ENCODE peak calls at places on chromosomes 5 and 9, in six cellular contexts. R, F, E, D, H and X are unnamed samples.

GRCh38 chr5:81208904-81209303 is 24.2 kb upstream of the CKMT2 start:
- DNase-seq in E (no peak), H (no peak), F (no peak), D (no peak), R (no peak), X (no peak)

GRCh38 chr5:91126888-91127287 is 256.2 kb downstream of the ARRDC3 start:
- DNase-seq in E (no peak), H (no peak), D (no peak), F (no peak), R (peak; percentile 42), X (no peak)

GRCh38 chr5:35198096-35198495 is 32.2 kb downstream of the PRLR start:
- DNase-seq in F (peak; percentile 79), D (peak; percentile 21), E (peak; percentile 35), H (no peak), R (peak; percentile 64), X (no peak)

GRCh38 chr9:119861801-119862200 is 492.6 kb upstream of the BRINP1 start:
- DNase-seq in E (peak; percentile 25), F (no peak), R (no peak), H (no peak), D (no peak), X (no peak)

GRCh38 chr5:130720355-130720754 is 444.7 kb downstream of the HINT1 start:
- DNase-seq in H (peak; percentile 61), D (no peak), E (no peak), R (peak; percentile 53), F (no peak), X (no peak)

GRCh38 chr5:174371600-174372094 is 326.1 kb downstream of the NSG2 start:
- DNase-seq in R (no peak), F (no peak), D (no peak), H (peak; percentile 28), E (no peak), X (no peak)

GRCh38 chr5:123178693-123179092 is 89.7 kb downstream of the PRDM6 start:
- DNase-seq in R (peak; percentile 32), H (no peak), E (no peak), F (no peak), D (no peak), X (no peak)

GRCh38 chr9:86093788-86094555 is 5.4 kb downstream of the GOLM1 start:
- DNase-seq in F (no peak), D (no peak), E (no peak), R (peak; percentile 41), H (peak; percentile 98), X (no peak)

GRCh38 chr5:103293719-103294118 is 35.2 kb downstream of the MACIR start:
- DNase-seq in D (no peak), R (no peak), E (no peak), H (peak; percentile 23), F (no peak), X (no peak)

GRCh38 chr9:17322882-17323864 is 188.3 kb downstream of the CNTLN start:
- DNase-seq in E (no peak), R (no peak), H (no peak), D (no peak), F (peak; percentile 3), X (no peak)

GRCh38 chr5:56310711-56311204 is 77.6 kb upstream of the ANKRD55 start:
- DNase-seq in H (no peak), R (no peak), D (no peak), F (no peak), E (no peak), X (no peak)

GRCh38 chr9:134128727-134129679 is 6.9 kb upstream of the WDR5 start:
- DNase-seq in D (no peak), E (no peak), H (no peak), R (no peak), F (no peak), X (no peak)

GRCh38 chr5:41638685-41639084 is 128.3 kb upstream of the PLCXD3 start:
- DNase-seq in F (no peak), H (no peak), R (no peak), D (no peak), E (no peak), X (no peak)

GRCh38 chr5:171342362-171343111 is 33.5 kb downstream of the TLX3 start:
- DNase-seq in D (peak; percentile 46), H (peak; percentile 76), R (peak; percentile 63), F (peak; percentile 40), E (no peak), X (peak; percentile 29)

GRCh38 chr5:2755811-2756210 is 4.3 kb upstream of the IRX2 start:
- DNase-seq in D (no peak), E (no peak), H (no peak), R (no peak), F (no peak), X (no peak)

GRCh38 chr9:84187090-84187489 is 153.5 kb downstream of the SLC28A3 start:
- DNase-seq in D (no peak), R (no peak), H (no peak), F (no peak), E (no peak), X (no peak)

GRCh38 chr5:145124806-145125205 is 710.3 kb downstream of the PRELID2 start:
- DNase-seq in H (no peak), F (no peak), E (no peak), D (no peak), R (no peak), X (no peak)

GRCh38 chr5:13957032-13957645 is 12.7 kb upstream of the DNAH5 start:
- DNase-seq in F (peak; percentile 63), R (peak; percentile 99), E (no peak), H (peak; percentile 68), D (peak; percentile 42), X (peak; percentile 4)

GRCh38 chr9:77649109-77649812 is 1.1 kb upstream of the GNA14 start:
- DNase-seq in D (peak; percentile 38), E (no peak), H (peak; percentile 32), F (peak; percentile 8), R (no peak), X (no peak)

GRCh38 chr9:106310782-106311181 is 552.2 kb upstream of the ZNF462 start:
- DNase-seq in D (no peak), F (no peak), R (no peak), H (no peak), E (no peak), X (no peak)

GRCh38 chr9:78029601-78030552 is 1.7 kb downstream of the GNAQ start:
- DNase-seq in H (peak; percentile 23), R (no peak), D (peak; percentile 21), F (peak; percentile 37), E (peak; percentile 26), X (no peak)